ENCODE peak calls at places on chromosomes 7 and 10, in seven cellular contexts. J is heart left ventricle, M is fibroblast of lung, B is colonic mucosa, E is hepatocyte, G is upper lobe of right lung, T is adrenal gland. V is an unnamed sample. For H3K36me3, the result is how much of the 10 kb centered on the place peaks cover.

GRCh38 chr7:65308300-65308678 is 65.4 kb upstream of the ZNF92 start:
- DNase-seq in J (no peak), M (no peak), B (no peak), E (no peak), T (no peak), G (no peak), V (no peak)

GRCh38 chr10:1762066-1762465 is 24.7 kb upstream of the ADARB2 start:
- DNase-seq in T (no peak), G (no peak), E (no peak), B (no peak), M (no peak), J (no peak), V (no peak)

GRCh38 chr10:108901766-108902365 is 1021.4 kb downstream of the XPNPEP1 start:
- DNase-seq in G (no peak), E (no peak), T (no peak), M (no peak), J (no peak), B (no peak), V (no peak)

GRCh38 chr10:37754538-37755323 is 102.7 kb downstream of the ZNF248 start:
- DNase-seq in E (no peak), M (no peak), J (no peak), B (peak), G (no peak), T (peak), V (no peak)

GRCh38 chr7:125118444-125118843 is 188.8 kb upstream of the POT1 start:
- DNase-seq in G (no peak), B (no peak), M (no peak), T (no peak), J (no peak), E (no peak), V (no peak)

GRCh38 chr7:20350518-20350951 is 19.8 kb downstream of the ITGB8 start:
- DNase-seq in E (peak), M (no peak), B (peak), T (no peak), G (no peak), J (no peak), V (no peak)

GRCh38 chr10:120966657-120967045 is 115.5 kb downstream of the WDR11 start:
- DNase-seq in M (no peak), B (no peak), T (no peak), G (no peak), E (no peak), J (no peak), V (no peak)

GRCh38 chr7:128020161-128020560 is 11.1 kb downstream of the LRRC4 start:
- DNase-seq in M (no peak), E (no peak), T (no peak), J (no peak), B (no peak), G (no peak), V (no peak)

GRCh38 chr7:142860968-142861367 is 6.1 kb downstream of the EPHB6 start:
- DNase-seq in G (no peak), E (no peak), B (no peak), M (no peak), J (no peak), T (no peak), V (no peak)

GRCh38 chr10:63465293-63466167 is at the start of gene JMJD1C:
- DNase-seq in E (peak), T (peak), B (peak), M (peak), J (peak), G (peak), V (peak)

GRCh38 chr10:497898-498451 is 191.5 kb downstream of the DIP2C start:
- DNase-seq in J (no peak), G (peak), T (no peak), E (no peak), M (no peak), B (no peak), V (no peak)

GRCh38 chr7:44768663-44769361 is 20.2 kb downstream of the ZMIZ2 start:
- DNase-seq in M (no peak), G (no peak), E (no peak), J (no peak), B (no peak), T (no peak), V (no peak)

GRCh38 chr10:130455111-130455695 is 319.0 kb downstream of the GLRX3 start:
- DNase-seq in G (no peak), T (no peak), B (no peak), M (no peak), J (no peak), E (no peak), V (no peak)

GRCh38 chr7:31126976-31127375 is 74.9 kb downstream of the ADCYAP1R1 start:
- DNase-seq in E (no peak), T (no peak), M (peak), B (no peak), J (no peak), G (no peak), V (no peak)

GRCh38 chr10:127892743-127893142 is at the start of gene CLRN3:
- DNase-seq in M (no peak), B (peak), J (no peak), G (no peak), E (peak), T (no peak), V (no peak)

GRCh38 chr7:28442540-28443420 is 30.5 kb downstream of the CREB5 start:
- DNase-seq in E (peak), M (no peak), B (no peak), G (no peak), J (no peak), T (no peak), V (no peak)

GRCh38 chr10:93746844-93747284 is 10.9 kb upstream of the LGI1 start:
- DNase-seq in J (no peak), M (peak), G (no peak), B (peak), E (peak), T (no peak), V (no peak)

GRCh38 chr7:75572396-75572795 is 80.3 kb downstream of the SPDYE5 start:
- DNase-seq in M (no peak), J (no peak), E (no peak), T (no peak), B (no peak), G (no peak), V (no peak)

GRCh38 chr10:1938317-1938716 is 201.0 kb upstream of the ADARB2 start:
- DNase-seq in G (no peak), E (no peak), M (no peak), T (no peak), J (no peak), B (no peak), V (no peak)

GRCh38 chr10:117543245-117543998 is 876 bp downstream of the EMX2 start:
- DNase-seq in G (no peak), B (no peak), E (peak), M (no peak), J (no peak), T (no peak), V (no peak)

GRCh38 chr10:117541405-117541908 is 1.1 kb upstream of the EMX2 start:
- DNase-seq in G (no peak), M (no peak), E (no peak), J (no peak), B (no peak), T (no peak), V (no peak)

GRCh38 chr10:117542706-117543244 is at the start of gene EMX2:
- DNase-seq in G (no peak), T (no peak), E (no peak), J (no peak), B (no peak), M (no peak), V (no peak)

GRCh38 chr10:117540640-117541404 is 1.7 kb upstream of the EMX2 start:
- DNase-seq in T (no peak), E (no peak), G (no peak), B (no peak), M (no peak), J (no peak), V (no peak)

GRCh38 chr10:117541909-117542705 is 439 bp upstream of the EMX2 start:
- DNase-seq in B (no peak), E (peak), M (peak), T (no peak), G (no peak), J (no peak), V (no peak)
- H3K4me3 ChIP-seq in B (no peak), E (no peak), M (no peak), T (peak), G (no peak), J (peak), V (no peak)

GRCh38 chr7:12221414-12221813 is 10.3 kb downstream of the TMEM106B start:
- DNase-seq in J (no peak), T (peak), B (no peak), M (no peak), G (no peak), E (no peak), V (no peak)
- H3K36me3 ChIP-seq in J (under half), T (under half), B (under half), M (under half), G (under half), E (under half), V (under half)

GRCh38 chr10:132912225-132912684 is 30.1 kb downstream of the CFAP46 start:
- DNase-seq in B (no peak), T (no peak), J (no peak), G (no peak), M (no peak), E (no peak), V (no peak)

GRCh38 chr10:132914732-132915131 is 27.6 kb downstream of the CFAP46 start:
- DNase-seq in G (peak), J (no peak), M (no peak), B (no peak), T (no peak), E (no peak), V (no peak)

GRCh38 chr10:132912685-132913558 is 29.4 kb downstream of the CFAP46 start:
- DNase-seq in M (no peak), B (no peak), J (no peak), E (no peak), G (peak), T (no peak), V (no peak)

GRCh38 chr10:132915411-132915810 is 27.0 kb downstream of the CFAP46 start:
- DNase-seq in B (no peak), J (no peak), M (no peak), E (no peak), G (peak), T (no peak), V (no peak)

DNA sequence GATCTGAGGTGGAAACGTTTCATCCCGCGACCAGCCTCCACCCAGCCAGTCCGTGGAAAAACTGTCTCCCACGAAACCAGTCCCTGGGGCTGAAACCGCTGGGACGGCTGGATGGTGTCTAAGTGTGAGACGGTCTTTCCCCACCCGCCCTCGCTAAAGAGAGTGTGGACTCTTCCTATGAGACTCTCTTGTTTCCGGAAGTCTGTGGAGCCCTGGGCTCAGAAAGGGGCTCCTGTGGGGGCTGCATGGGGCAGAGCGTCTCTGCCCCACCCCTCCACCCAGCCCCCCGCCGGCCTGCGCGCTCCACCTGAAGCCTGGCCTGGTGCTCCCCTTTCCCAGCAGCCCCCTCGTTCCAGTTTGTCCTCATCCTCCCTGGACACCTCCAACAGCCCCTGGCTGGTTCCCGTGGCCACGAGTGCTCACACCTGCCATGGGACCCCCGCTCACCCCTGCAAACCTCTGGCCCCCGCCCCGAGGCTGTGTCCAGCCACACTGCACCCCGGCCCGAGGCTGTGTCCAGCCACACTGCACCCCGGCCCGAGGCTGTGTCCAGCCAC is 28.7 kb downstream of the CFAP46 start:
- DNase-seq in B (no peak), T (no peak), J (no peak), E (no peak), G (peak), M (no peak), V (no peak)
- TF ChIP-seq CTCF in B (no peak), T (no peak), J (no peak), E (no peak), G (no peak), M (no peak), V (no peak)

GRCh38 chr10:131979821-131980270 is 1.9 kb downstream of the BNIP3 start:
- DNase-seq in B (no peak), M (peak), J (peak), G (no peak), T (no peak), E (peak), V (no peak)
- H3K4me3 ChIP-seq in B (peak), M (peak), J (peak), G (peak), T (peak), E (no peak), V (no peak)

DNA sequence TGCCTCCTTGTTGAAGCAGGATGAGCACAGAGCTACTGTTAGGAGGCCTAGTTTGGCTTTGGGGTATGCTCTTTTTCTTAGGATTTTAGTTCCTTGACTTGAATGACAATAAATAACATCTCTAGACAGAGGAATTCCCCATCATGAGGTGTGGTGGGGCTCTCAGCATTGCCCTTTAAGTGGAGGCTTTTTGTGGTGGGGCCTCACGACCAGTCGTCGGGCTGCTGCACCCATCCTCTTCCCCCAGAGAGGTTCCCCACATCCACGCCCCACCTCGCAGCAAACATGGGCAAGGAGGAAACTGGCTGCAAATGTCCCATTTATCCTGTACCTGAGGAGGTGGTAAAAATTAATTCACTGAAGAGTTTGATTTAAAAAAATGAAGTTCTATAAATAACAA is 36.1 kb upstream of the TARP start:
- DNase-seq in G (no peak), J (no peak), T (no peak), E (no peak), M (no peak), B (no peak), V (no peak)
- H3K36me3 ChIP-seq in G (under half), J (under half), T (under half), E (under half), M (under half), B (under half), V (under half)

DNA sequence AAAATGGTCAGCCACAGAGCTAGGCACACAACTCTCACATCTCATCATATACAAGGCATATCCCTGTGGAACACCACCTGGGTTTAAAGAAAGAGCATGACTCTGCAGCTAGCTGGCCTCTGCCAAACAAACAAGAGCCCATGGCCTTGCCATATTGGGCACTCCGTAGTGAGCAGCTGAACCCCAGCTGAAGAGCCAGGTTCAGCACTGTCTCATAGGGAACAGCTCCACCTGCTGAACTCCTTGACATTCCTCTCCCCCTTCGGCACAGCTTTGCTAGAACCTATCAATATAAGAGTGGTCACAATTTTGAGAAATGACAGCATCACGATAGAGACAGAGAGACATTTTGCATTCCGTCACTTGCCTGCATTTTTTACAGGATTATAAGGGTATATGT is 20.0 kb downstream of the SORCS1 start:
- DNase-seq in J (no peak), G (no peak), T (no peak), E (peak), M (no peak), B (no peak), V (no peak)
- TF ChIP-seq CTCF in J (no peak), G (no peak), T (no peak), E (peak), M (no peak), B (no peak), V (no peak)

GRCh38 chr7:12570529-12571461 is at the start of gene SCIN:
- DNase-seq in E (peak), J (no peak), G (peak), T (no peak), M (peak), B (peak), V (no peak)
- H3K4me3 ChIP-seq in E (peak), J (peak), G (peak), T (peak), M (peak), B (peak), V (peak)

V was measured in CD8-positive, alpha-beta T cell.